ENCODE peak calls at places on chromosomes 11 and 22, in four cellular contexts. One of them, this sample, is unnamed.

GRCh38 chr11:14861680-14862079 is 30.4 kb downstream of the CYP2R1 start:
- DNase-seq in HEK293T: no peak
- DNase-seq in activated naive CD4-positive, alpha-beta T cell: no peak
- DNase-seq in GM23338: no peak
- DNase-seq in this sample: no peak

GRCh38 chr22:23256986-23257888 is 76.9 kb downstream of the BCR start:
- DNase-seq in HEK293T: no peak
- DNase-seq in activated naive CD4-positive, alpha-beta T cell: no peak
- DNase-seq in GM23338: no peak
- DNase-seq in this sample: no peak

GRCh38 chr11:64520013-64520412 is 71.0 kb upstream of the SLC22A12 start:
- DNase-seq in HEK293T: no peak
- DNase-seq in activated naive CD4-positive, alpha-beta T cell: no peak
- DNase-seq in GM23338: no peak
- DNase-seq in this sample: no peak

GRCh38 chr22:50422046-50422445 is 52.8 kb downstream of the SBF1 start:
- DNase-seq in HEK293T: no peak
- DNase-seq in activated naive CD4-positive, alpha-beta T cell: no peak
- DNase-seq in GM23338: no peak
- DNase-seq in this sample: no peak

GRCh38 chr11:27231519-27231918 is 131.5 kb downstream of the CCDC34 start:
- DNase-seq in HEK293T: no peak
- DNase-seq in activated naive CD4-positive, alpha-beta T cell: no peak
- DNase-seq in GM23338: no peak
- DNase-seq in this sample: no peak

GRCh38 chr11:70466154-70466553 is 67.8 kb downstream of the CTTN start:
- DNase-seq in HEK293T: no peak
- DNase-seq in activated naive CD4-positive, alpha-beta T cell: no peak
- DNase-seq in GM23338: no peak
- DNase-seq in this sample: no peak

GRCh38 chr11:103528046-103528445 is 418.8 kb downstream of the DYNC2H1 start:
- DNase-seq in HEK293T: no peak
- DNase-seq in activated naive CD4-positive, alpha-beta T cell: no peak
- DNase-seq in GM23338: no peak
- DNase-seq in this sample: no peak

GRCh38 chr11:61472282-61472681 is 36.3 kb upstream of the LRRC10B start:
- DNase-seq in HEK293T: no peak
- DNase-seq in activated naive CD4-positive, alpha-beta T cell: no peak
- DNase-seq in GM23338: no peak
- DNase-seq in this sample: no peak

GRCh38 chr22:49825944-49826602 is 1.6 kb downstream of the BRD1 start:
- DNase-seq in HEK293T: no peak
- DNase-seq in activated naive CD4-positive, alpha-beta T cell: peak; percentile 33
- DNase-seq in GM23338: no peak
- DNase-seq in this sample: no peak

GRCh38 chr22:30806391-30806861 is 111.8 kb downstream of the OSBP2 start:
- DNase-seq in HEK293T: no peak
- DNase-seq in activated naive CD4-positive, alpha-beta T cell: no peak
- DNase-seq in GM23338: peak; percentile 60
- DNase-seq in this sample: no peak

GRCh38 chr11:117259417-117259816 is 26.9 kb downstream of the RNF214 start:
- DNase-seq in HEK293T: no peak
- DNase-seq in activated naive CD4-positive, alpha-beta T cell: no peak
- DNase-seq in GM23338: no peak
- DNase-seq in this sample: no peak

GRCh38 chr11:48013269-48013901 is 33.0 kb downstream of the PTPRJ start:
- DNase-seq in HEK293T: no peak
- DNase-seq in activated naive CD4-positive, alpha-beta T cell: no peak
- DNase-seq in GM23338: no peak
- DNase-seq in this sample: no peak

GRCh38 chr11:93842461-93842860 is 8.0 kb downstream of the VSTM5 start:
- DNase-seq in HEK293T: no peak
- DNase-seq in activated naive CD4-positive, alpha-beta T cell: no peak
- DNase-seq in GM23338: no peak
- DNase-seq in this sample: no peak

GRCh38 chr11:45145421-45146071 is 893 bp upstream of the PRDM11 start:
- DNase-seq in HEK293T: no peak
- DNase-seq in activated naive CD4-positive, alpha-beta T cell: no peak
- DNase-seq in GM23338: peak; percentile 93
- DNase-seq in this sample: no peak

GRCh38 chr22:44755956-44756361 is 3.6 kb downstream of the ARHGAP8 start:
- DNase-seq in HEK293T: no peak
- DNase-seq in activated naive CD4-positive, alpha-beta T cell: no peak
- DNase-seq in GM23338: peak; percentile 78
- DNase-seq in this sample: no peak

GRCh38 chr11:64931290-64931689 is 4.4 kb downstream of the GPHA2 start:
- DNase-seq in HEK293T: no peak
- DNase-seq in activated naive CD4-positive, alpha-beta T cell: no peak
- DNase-seq in GM23338: no peak
- DNase-seq in this sample: no peak

GRCh38 chr11:79076526-79077115 is 364.2 kb downstream of the TENM4 start:
- DNase-seq in HEK293T: peak; percentile 36
- DNase-seq in activated naive CD4-positive, alpha-beta T cell: no peak
- DNase-seq in GM23338: peak; percentile 75
- DNase-seq in this sample: no peak

GRCh38 chr11:30830666-30831065 is 244.5 kb upstream of the MPPED2 start:
- DNase-seq in HEK293T: no peak
- DNase-seq in activated naive CD4-positive, alpha-beta T cell: no peak
- DNase-seq in GM23338: no peak
- DNase-seq in this sample: no peak

GRCh38 chr22:26106412-26106811 is 62.9 kb upstream of the SEZ6L start:
- DNase-seq in HEK293T: no peak
- DNase-seq in activated naive CD4-positive, alpha-beta T cell: no peak
- DNase-seq in GM23338: no peak
- DNase-seq in this sample: no peak

GRCh38 chr11:2791521-2792375 is 92.0 kb upstream of the KCNQ1OT1 start:
- DNase-seq in HEK293T: no peak
- DNase-seq in activated naive CD4-positive, alpha-beta T cell: peak; percentile 32
- DNase-seq in GM23338: peak; percentile 66
- DNase-seq in this sample: no peak

GRCh38 chr11:68261749-68262543 is 9.8 kb downstream of the C11orf24 start:
- DNase-seq in HEK293T: no peak
- DNase-seq in activated naive CD4-positive, alpha-beta T cell: no peak
- DNase-seq in GM23338: no peak
- DNase-seq in this sample: no peak

This sample was measured in esophagus squamous epithelium.